ENCODE peak calls at places on chromosomes 5 and 9, in seven cellular contexts. One of them, this sample, is unnamed.

GRCh38 chr5:65100846-65101678 is 332.3 kb downstream of the CWC27 start:
- DNase-seq in SK-N-SH: peak; percentile 72
- DNase-seq in HCT116: peak; percentile 22
- DNase-seq in PC-3: peak; percentile 61
- DNase-seq in GM23248: peak; percentile 82
- DNase-seq in GM23338: peak; percentile 92
- DNase-seq in MM.1S: peak; percentile 8
- DNase-seq in this sample: peak; percentile 35

GRCh38 chr9:88531920-88532319 is 3.1 kb upstream of the NXNL2 start:
- DNase-seq in SK-N-SH: no peak
- DNase-seq in HCT116: no peak
- DNase-seq in PC-3: no peak
- DNase-seq in GM23248: no peak
- DNase-seq in GM23338: peak; percentile 71
- DNase-seq in MM.1S: no peak
- DNase-seq in this sample: no peak

GRCh38 chr5:65066385-65066784 is 297.7 kb downstream of the CWC27 start:
- DNase-seq in SK-N-SH: no peak
- DNase-seq in HCT116: no peak
- DNase-seq in PC-3: no peak
- DNase-seq in GM23248: peak; percentile 35
- DNase-seq in GM23338: peak; percentile 37
- DNase-seq in MM.1S: no peak
- DNase-seq in this sample: peak; percentile 57

GRCh38 chr9:132879443-132880310 is 979 bp downstream of the SPACA9 start:
- DNase-seq in SK-N-SH: no peak
- DNase-seq in HCT116: no peak
- DNase-seq in PC-3: no peak
- DNase-seq in GM23248: peak; percentile 12
- DNase-seq in GM23338: no peak
- DNase-seq in MM.1S: no peak
- DNase-seq in this sample: no peak

GRCh38 chr5:57448751-57449150 is 33.9 kb downstream of the ACTBL2 start:
- DNase-seq in SK-N-SH: no peak
- DNase-seq in HCT116: no peak
- DNase-seq in PC-3: no peak
- DNase-seq in GM23248: no peak
- DNase-seq in GM23338: no peak
- DNase-seq in MM.1S: no peak
- DNase-seq in this sample: no peak

GRCh38 chr5:22611327-22611726 is 241.8 kb downstream of the CDH12 start:
- DNase-seq in SK-N-SH: no peak
- DNase-seq in HCT116: no peak
- DNase-seq in PC-3: no peak
- DNase-seq in GM23248: no peak
- DNase-seq in GM23338: peak; percentile 16
- DNase-seq in MM.1S: no peak
- DNase-seq in this sample: no peak

GRCh38 chr5:57598756-57599155 is 116.1 kb upstream of the ACTBL2 start:
- DNase-seq in SK-N-SH: no peak
- DNase-seq in HCT116: peak; percentile 0
- DNase-seq in PC-3: peak; percentile 68
- DNase-seq in GM23248: peak; percentile 88
- DNase-seq in GM23338: no peak
- DNase-seq in MM.1S: no peak
- DNase-seq in this sample: no peak

GRCh38 chr5:72499730-72500129 is 7.5 kb downstream of the ZNF366 start:
- DNase-seq in SK-N-SH: no peak
- DNase-seq in HCT116: no peak
- DNase-seq in PC-3: no peak
- DNase-seq in GM23248: no peak
- DNase-seq in GM23338: peak; percentile 18
- DNase-seq in MM.1S: no peak
- DNase-seq in this sample: no peak

GRCh38 chr9:128992995-128993394 is 35.1 kb downstream of the SH3GLB2 start:
- DNase-seq in SK-N-SH: no peak
- DNase-seq in HCT116: no peak
- DNase-seq in PC-3: peak; percentile 12
- DNase-seq in GM23248: peak; percentile 22
- DNase-seq in GM23338: peak; percentile 65
- DNase-seq in MM.1S: no peak
- DNase-seq in this sample: peak; percentile 16

GRCh38 chr5:59401637-59402036 is 491.9 kb downstream of the PDE4D start:
- DNase-seq in SK-N-SH: no peak
- DNase-seq in HCT116: no peak
- DNase-seq in PC-3: no peak
- DNase-seq in GM23248: no peak
- DNase-seq in GM23338: no peak
- DNase-seq in MM.1S: no peak
- DNase-seq in this sample: no peak

GRCh38 chr5:72110401-72111013 is 3.2 kb downstream of the MAP1B start:
- DNase-seq in SK-N-SH: peak; percentile 54
- DNase-seq in HCT116: no peak
- DNase-seq in PC-3: no peak
- DNase-seq in GM23248: peak; percentile 58
- DNase-seq in GM23338: peak; percentile 11
- DNase-seq in MM.1S: no peak
- DNase-seq in this sample: no peak

GRCh38 chr9:18632624-18633407 is 158.9 kb downstream of the ADAMTSL1 start:
- DNase-seq in SK-N-SH: no peak
- DNase-seq in HCT116: no peak
- DNase-seq in PC-3: peak; percentile 82
- DNase-seq in GM23248: peak; percentile 92
- DNase-seq in GM23338: no peak
- DNase-seq in MM.1S: no peak
- DNase-seq in this sample: no peak

GRCh38 chr9:125637264-125637663 is 69.7 kb downstream of the MAPKAP1 start:
- DNase-seq in SK-N-SH: no peak
- DNase-seq in HCT116: no peak
- DNase-seq in PC-3: no peak
- DNase-seq in GM23248: no peak
- DNase-seq in GM23338: no peak
- DNase-seq in MM.1S: no peak
- DNase-seq in this sample: no peak

GRCh38 chr5:56169281-56169680 is 63.8 kb downstream of the ANKRD55 start:
- DNase-seq in SK-N-SH: no peak
- DNase-seq in HCT116: no peak
- DNase-seq in PC-3: no peak
- DNase-seq in GM23248: peak; percentile 24
- DNase-seq in GM23338: no peak
- DNase-seq in MM.1S: no peak
- DNase-seq in this sample: no peak

GRCh38 chr9:83336696-83337095 is 201.5 kb downstream of the FRMD3 start:
- DNase-seq in SK-N-SH: no peak
- DNase-seq in HCT116: no peak
- DNase-seq in PC-3: peak; percentile 13
- DNase-seq in GM23248: no peak
- DNase-seq in GM23338: no peak
- DNase-seq in MM.1S: peak; percentile 12
- DNase-seq in this sample: no peak

GRCh38 chr5:61334224-61335196 is 2.5 kb downstream of the ZSWIM6 start:
- DNase-seq in SK-N-SH: peak; percentile 27
- DNase-seq in HCT116: no peak
- DNase-seq in PC-3: peak; percentile 24
- DNase-seq in GM23248: peak; percentile 27
- DNase-seq in GM23338: peak; percentile 32
- DNase-seq in MM.1S: no peak
- DNase-seq in this sample: no peak

GRCh38 chr5:39256472-39256871 is 37.1 kb upstream of the FYB1 start:
- DNase-seq in SK-N-SH: no peak
- DNase-seq in HCT116: no peak
- DNase-seq in PC-3: peak; percentile 86
- DNase-seq in GM23248: peak; percentile 89
- DNase-seq in GM23338: no peak
- DNase-seq in MM.1S: no peak
- DNase-seq in this sample: no peak

DNA sequence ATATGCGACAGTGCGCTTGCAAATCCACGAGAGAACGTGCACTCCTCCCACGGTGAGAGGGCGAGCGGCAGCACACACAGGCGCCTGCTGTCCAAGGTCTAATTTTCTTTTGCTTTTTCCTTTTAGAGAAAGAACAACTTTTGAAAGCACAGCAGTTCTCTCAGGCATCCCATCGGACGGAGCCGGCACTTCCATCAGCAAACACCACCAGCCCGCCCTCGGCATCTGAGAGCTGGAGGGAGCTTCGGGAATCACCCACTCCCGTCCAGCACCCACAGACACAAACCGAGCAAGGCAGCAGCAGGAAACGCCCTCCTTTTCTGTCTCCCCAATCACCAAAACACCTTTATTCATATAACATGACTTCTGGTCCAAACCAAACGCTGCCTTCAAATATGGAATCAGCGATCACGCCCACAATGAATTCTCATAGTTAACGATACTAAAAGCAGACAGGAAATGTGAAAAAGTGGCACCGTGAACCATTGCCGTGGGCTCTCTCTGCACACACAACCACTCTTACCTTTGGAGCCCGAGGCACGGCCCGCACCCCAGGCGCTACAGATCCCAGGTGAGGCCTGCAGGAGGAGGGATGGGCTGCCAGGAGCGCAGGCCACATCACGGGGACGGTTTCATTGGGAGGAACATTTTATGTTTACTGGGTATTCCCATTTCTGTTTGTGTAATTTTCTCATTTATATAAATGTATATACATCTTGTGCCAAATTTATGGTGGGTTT is 14.2 kb downstream of the LPCAT1 start:
- DNase-seq in SK-N-SH: no peak
- DNase-seq in HCT116: no peak
- DNase-seq in PC-3: no peak
- DNase-seq in GM23248: no peak
- DNase-seq in GM23338: no peak
- DNase-seq in MM.1S: no peak
- DNase-seq in this sample: no peak
- H3K9me2 ChIP-seq in SK-N-SH: no peaks in the 10 kb centered on the region
- H3K9me2 ChIP-seq in HCT116: no peaks in the 10 kb centered on the region
- H3K9me2 ChIP-seq in PC-3: no peaks in the 10 kb centered on the region
- H3K9me2 ChIP-seq in GM23248: no peaks in the 10 kb centered on the region
- H3K9me2 ChIP-seq in GM23338: no peaks in the 10 kb centered on the region
- H3K9me2 ChIP-seq in MM.1S: no peaks in the 10 kb centered on the region
- H3K9me2 ChIP-seq in this sample: no peaks in the 10 kb centered on the region

DNA sequence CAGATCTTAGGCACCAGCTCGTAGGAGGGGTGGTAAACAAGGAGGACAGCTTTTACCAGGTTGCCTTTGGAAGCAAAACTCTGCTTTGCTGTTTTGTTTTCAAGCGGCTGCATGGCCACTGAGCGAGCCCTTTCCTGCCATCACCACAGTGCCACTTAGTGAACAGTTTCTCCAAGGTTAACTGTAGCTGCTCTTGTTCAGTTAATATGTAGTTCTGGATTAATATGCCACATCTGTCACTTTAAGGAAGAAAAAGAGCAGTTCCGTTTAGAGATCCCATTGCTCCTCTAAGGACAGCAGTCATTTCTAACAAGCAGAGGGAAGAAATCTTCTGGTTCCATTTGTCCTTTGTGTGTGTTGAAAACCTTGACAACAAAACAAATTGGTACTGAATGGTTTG is 10.4 kb upstream of the ABL1 start:
- DNase-seq in SK-N-SH: no peak
- DNase-seq in HCT116: no peak
- DNase-seq in PC-3: no peak
- DNase-seq in GM23248: peak; percentile 37
- DNase-seq in GM23338: no peak
- DNase-seq in MM.1S: no peak
- DNase-seq in this sample: no peak
- TF ChIP-seq EZH2phosphoT487 in SK-N-SH: no peak
- TF ChIP-seq EZH2phosphoT487 in HCT116: no peak
- TF ChIP-seq EZH2phosphoT487 in PC-3: no peak
- TF ChIP-seq EZH2phosphoT487 in GM23248: no peak
- TF ChIP-seq EZH2phosphoT487 in GM23338: no peak
- TF ChIP-seq EZH2phosphoT487 in MM.1S: no peak
- TF ChIP-seq EZH2phosphoT487 in this sample: no peak

GRCh38 chr5:170266570-170267379 is 30.8 kb downstream of the LCP2 start:
- DNase-seq in SK-N-SH: no peak
- DNase-seq in HCT116: no peak
- DNase-seq in PC-3: no peak
- DNase-seq in GM23248: no peak
- DNase-seq in GM23338: no peak
- DNase-seq in MM.1S: no peak
- DNase-seq in this sample: no peak
- H3K27ac ChIP-seq in SK-N-SH: no peak overlapping the region
- H3K27ac ChIP-seq in HCT116: no peak overlapping the region
- H3K27ac ChIP-seq in PC-3: no peak overlapping the region
- H3K27ac ChIP-seq in GM23248: no peak overlapping the region
- H3K27ac ChIP-seq in GM23338: no peak overlapping the region
- H3K27ac ChIP-seq in MM.1S: no peak overlapping the region
- H3K27ac ChIP-seq in this sample: no peak overlapping the region

GRCh38 chr9:76887951-76888350 is 18.0 kb downstream of the PRUNE2 start:
- DNase-seq in SK-N-SH: no peak
- DNase-seq in HCT116: no peak
- DNase-seq in PC-3: no peak
- DNase-seq in GM23248: no peak
- DNase-seq in GM23338: peak; percentile 67
- DNase-seq in MM.1S: no peak
- DNase-seq in this sample: no peak
- H3K9me2 ChIP-seq in SK-N-SH: no peaks in the 10 kb centered on the region
- H3K9me2 ChIP-seq in HCT116: no peaks in the 10 kb centered on the region
- H3K9me2 ChIP-seq in PC-3: no peaks in the 10 kb centered on the region
- H3K9me2 ChIP-seq in GM23248: no peaks in the 10 kb centered on the region
- H3K9me2 ChIP-seq in GM23338: no peaks in the 10 kb centered on the region
- H3K9me2 ChIP-seq in MM.1S: no peaks in the 10 kb centered on the region
- H3K9me2 ChIP-seq in this sample: no peaks in the 10 kb centered on the region

GRCh38 chr5:77869115-77869798 is 93.1 kb upstream of the TBCA start:
- DNase-seq in SK-N-SH: no peak
- DNase-seq in HCT116: no peak
- DNase-seq in PC-3: no peak
- DNase-seq in GM23248: no peak
- DNase-seq in GM23338: no peak
- DNase-seq in MM.1S: no peak
- DNase-seq in this sample: no peak

GRCh38 chr5:77867914-77868313 is 91.8 kb upstream of the TBCA start:
- DNase-seq in SK-N-SH: peak; percentile 19
- DNase-seq in HCT116: no peak
- DNase-seq in PC-3: no peak
- DNase-seq in GM23248: no peak
- DNase-seq in GM23338: peak; percentile 22
- DNase-seq in MM.1S: no peak
- DNase-seq in this sample: no peak

GRCh38 chr5:77864997-77865396 is 88.9 kb upstream of the TBCA start:
- DNase-seq in SK-N-SH: no peak
- DNase-seq in HCT116: no peak
- DNase-seq in PC-3: no peak
- DNase-seq in GM23248: no peak
- DNase-seq in GM23338: no peak
- DNase-seq in MM.1S: no peak
- DNase-seq in this sample: no peak

GRCh38 chr5:77866198-77866597 is 90.1 kb upstream of the TBCA start:
- DNase-seq in SK-N-SH: peak; percentile 22
- DNase-seq in HCT116: no peak
- DNase-seq in PC-3: no peak
- DNase-seq in GM23248: no peak
- DNase-seq in GM23338: no peak
- DNase-seq in MM.1S: no peak
- DNase-seq in this sample: no peak

GRCh38 chr5:77867194-77867691 is 91.1 kb upstream of the TBCA start:
- DNase-seq in SK-N-SH: peak; percentile 29
- DNase-seq in HCT116: no peak
- DNase-seq in PC-3: peak; percentile 25
- DNase-seq in GM23248: peak; percentile 72
- DNase-seq in GM23338: peak; percentile 24
- DNase-seq in MM.1S: no peak
- DNase-seq in this sample: peak; percentile 9
- TF ChIP-seq EZH2phosphoT487 in SK-N-SH: no peak
- TF ChIP-seq EZH2phosphoT487 in HCT116: no peak
- TF ChIP-seq EZH2phosphoT487 in PC-3: no peak
- TF ChIP-seq EZH2phosphoT487 in GM23248: no peak
- TF ChIP-seq EZH2phosphoT487 in GM23338: no peak
- TF ChIP-seq EZH2phosphoT487 in MM.1S: no peak
- TF ChIP-seq EZH2phosphoT487 in this sample: no peak